ENCODE peak calls at places on chromosome 20, in ten cellular contexts. D, V, N, C, H, Y, B, W, Q and K are unnamed samples.

GRCh38 chr20:44198872-44199271 is 11.7 kb downstream of the OSER1 start:
- DNase-seq in D (no peak), V (no peak), N (no peak), C (no peak), H (no peak), Y (no peak), B (no peak), W (no peak), Q (no peak), K (no peak)

GRCh38 chr20:62913043-62913630 is 13.2 kb downstream of the DIDO1 start:
- DNase-seq in D (no peak), V (no peak), N (no peak), C (no peak), H (no peak), Y (no peak), B (no peak), W (no peak), Q (no peak), K (no peak)

GRCh38 chr20:58447733-58448391 is 58.8 kb downstream of the VAPB start:
- DNase-seq in D (peak), V (no peak), N (no peak), C (no peak), H (no peak), Y (peak), B (peak), W (peak), Q (peak), K (no peak)

GRCh38 chr20:63032861-63033634 is 26.3 kb upstream of the BHLHE23 start:
- DNase-seq in D (no peak), V (peak), N (peak), C (peak), H (no peak), Y (no peak), B (no peak), W (no peak), Q (no peak), K (peak)

GRCh38 chr20:63612276-63612931 is 14.5 kb downstream of the GMEB2 start:
- DNase-seq in D (peak), V (no peak), N (no peak), C (no peak), H (no peak), Y (no peak), B (no peak), W (no peak), Q (no peak), K (peak)

GRCh38 chr20:32624687-32625345 is 39.7 kb upstream of the NOL4L start:
- DNase-seq in D (no peak), V (no peak), N (no peak), C (no peak), H (no peak), Y (no peak), B (no peak), W (no peak), Q (no peak), K (no peak)

GRCh38 chr20:4153251-4153650 is 137.9 kb upstream of the RNF24 start:
- DNase-seq in D (no peak), V (peak), N (no peak), C (no peak), H (no peak), Y (no peak), B (no peak), W (no peak), Q (peak), K (peak)

GRCh38 chr20:4041748-4042411 is 26.5 kb upstream of the RNF24 start:
- DNase-seq in D (peak), V (peak), N (peak), C (peak), H (peak), Y (peak), B (no peak), W (peak), Q (peak), K (no peak)

GRCh38 chr20:62696999-62697398 is 11.6 kb upstream of the NTSR1 start:
- DNase-seq in D (no peak), V (no peak), N (no peak), C (no peak), H (no peak), Y (no peak), B (no peak), W (no peak), Q (no peak), K (no peak)

GRCh38 chr20:10521068-10521834 is 86.1 kb downstream of the SLX4IP start:
- DNase-seq in D (peak), V (no peak), N (no peak), C (no peak), H (no peak), Y (peak), B (peak), W (peak), Q (no peak), K (no peak)

GRCh38 chr20:9253140-9253539 is 184.3 kb downstream of the PLCB4 start:
- DNase-seq in D (no peak), V (no peak), N (no peak), C (no peak), H (no peak), Y (no peak), B (no peak), W (no peak), Q (no peak), K (no peak)

GRCh38 chr20:32482251-32483220 is 102.6 kb downstream of the NOL4L start:
- DNase-seq in D (peak), V (peak), N (peak), C (peak), H (no peak), Y (no peak), B (no peak), W (peak), Q (peak), K (peak)

GRCh38 chr20:12966468-12967085 is 42.2 kb upstream of the SPTLC3 start:
- DNase-seq in D (no peak), V (no peak), N (no peak), C (no peak), H (no peak), Y (peak), B (peak), W (peak), Q (no peak), K (no peak)

GRCh38 chr20:35595456-35595855 is 20.2 kb upstream of the SPAG4 start:
- DNase-seq in D (no peak), V (no peak), N (no peak), C (peak), H (no peak), Y (no peak), B (no peak), W (no peak), Q (no peak), K (peak)

GRCh38 chr20:38165089-38165965 is at the start of gene TGM2:
- DNase-seq in D (peak), V (peak), N (no peak), C (peak), H (no peak), Y (peak), B (peak), W (peak), Q (peak), K (peak)

GRCh38 chr20:41734506-41734945 is 116.3 kb upstream of the CHD6 start:
- DNase-seq in D (peak), V (no peak), N (no peak), C (peak), H (no peak), Y (peak), B (peak), W (peak), Q (peak), K (no peak)

GRCh38 chr20:16394784-16395183 is 178.5 kb downstream of the KIF16B start:
- DNase-seq in D (no peak), V (no peak), N (no peak), C (no peak), H (no peak), Y (no peak), B (no peak), W (no peak), Q (no peak), K (no peak)

GRCh38 chr20:46708172-46708860 is 1.1 kb upstream of the SLC2A10 start:
- DNase-seq in D (no peak), V (no peak), N (no peak), C (no peak), H (no peak), Y (no peak), B (peak), W (no peak), Q (peak), K (no peak)
- TF ChIP-seq CTCF in D (no peak), V (no peak), N (no peak), C (no peak), H (no peak), Y (no peak), B (peak), W (peak), Q (peak), K (no peak)

GRCh38 chr20:1462834-1463233 is 3.8 kb downstream of the NSFL1C start:
- DNase-seq in D (no peak), V (no peak), N (no peak), C (no peak), H (no peak), Y (no peak), B (no peak), W (no peak), Q (no peak), K (no peak)
- TF ChIP-seq POLR2A in D (no peak), V (no peak), N (no peak), C (no peak), H (no peak), Y (no peak), B (no peak), W (no peak), Q (no peak), K (no peak)

DNA sequence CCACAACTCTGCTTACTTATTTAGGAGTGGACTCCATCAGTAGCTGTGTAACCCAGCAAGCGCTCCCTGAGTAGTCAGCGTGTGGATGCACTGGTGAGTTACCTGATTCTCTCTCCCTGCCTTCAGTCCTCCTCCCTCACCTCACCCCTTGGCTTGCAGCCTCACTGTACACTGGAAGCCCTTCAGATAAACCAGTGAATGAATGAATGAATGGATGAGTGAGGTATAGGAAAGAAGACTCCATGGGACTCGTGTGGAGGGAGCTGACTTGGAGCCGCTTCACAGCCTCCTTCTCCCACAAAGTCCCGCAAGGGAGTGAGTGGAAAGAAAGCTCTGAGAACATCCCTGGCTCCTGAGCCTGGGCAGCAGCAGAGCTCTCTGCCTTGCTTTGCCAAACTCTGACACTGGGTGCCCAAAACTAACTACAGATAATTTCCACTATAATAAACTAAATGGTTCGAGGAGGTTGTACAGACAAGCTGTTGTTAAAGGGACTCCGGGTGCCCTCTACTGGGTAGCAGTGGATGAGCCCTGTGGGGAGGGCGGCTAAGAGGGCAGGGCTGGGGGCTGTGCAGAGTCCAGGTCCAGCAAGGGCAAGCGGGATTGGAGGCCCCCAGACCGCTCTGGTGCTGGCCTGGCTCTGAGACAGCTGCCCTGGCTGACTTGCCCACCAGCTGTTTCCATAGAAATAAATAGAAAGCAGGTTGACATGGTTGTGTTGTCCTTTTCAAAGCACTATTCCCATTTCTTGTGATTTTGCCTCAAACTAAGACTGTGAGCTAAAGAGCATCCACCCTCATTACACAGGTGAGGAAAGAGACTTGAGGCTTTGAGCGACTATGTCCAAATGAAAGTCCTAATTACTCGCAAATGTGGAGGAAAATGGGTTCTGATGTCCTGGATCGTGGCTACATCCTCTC is 167.7 kb upstream of the CST7 start:
- DNase-seq in D (peak), V (no peak), N (peak), C (no peak), H (no peak), Y (peak), B (peak), W (no peak), Q (no peak), K (peak)
- TF ChIP-seq CTCF in D (no peak), V (no peak), N (no peak), C (peak), H (peak), Y (peak), B (peak), W (no peak), Q (peak), K (no peak)

GRCh38 chr20:37095609-37096414 is at the start of gene RBL1:
- DNase-seq in D (peak), V (peak), N (peak), C (peak), H (peak), Y (peak), B (peak), W (peak), Q (peak), K (peak)
- TF ChIP-seq POLR2A in D (no peak), V (no peak), N (no peak), C (no peak), H (no peak), Y (no peak), B (peak), W (peak), Q (no peak), K (no peak)

GRCh38 chr20:8082999-8083398 is 49.1 kb upstream of the PLCB1 start:
- DNase-seq in D (peak), V (no peak), N (no peak), C (no peak), H (no peak), Y (peak), B (no peak), W (no peak), Q (no peak), K (no peak)

GRCh38 chr20:8076505-8077498 is 55.3 kb upstream of the PLCB1 start:
- DNase-seq in D (peak), V (no peak), N (no peak), C (no peak), H (no peak), Y (peak), B (no peak), W (no peak), Q (peak), K (no peak)

GRCh38 chr20:8079976-8080375 is 52.1 kb upstream of the PLCB1 start:
- DNase-seq in D (no peak), V (no peak), N (no peak), C (no peak), H (no peak), Y (no peak), B (no peak), W (no peak), Q (no peak), K (no peak)

GRCh38 chr20:8078528-8078914 is 53.5 kb upstream of the PLCB1 start:
- DNase-seq in D (no peak), V (no peak), N (no peak), C (no peak), H (no peak), Y (no peak), B (no peak), W (peak), Q (no peak), K (no peak)

DNA sequence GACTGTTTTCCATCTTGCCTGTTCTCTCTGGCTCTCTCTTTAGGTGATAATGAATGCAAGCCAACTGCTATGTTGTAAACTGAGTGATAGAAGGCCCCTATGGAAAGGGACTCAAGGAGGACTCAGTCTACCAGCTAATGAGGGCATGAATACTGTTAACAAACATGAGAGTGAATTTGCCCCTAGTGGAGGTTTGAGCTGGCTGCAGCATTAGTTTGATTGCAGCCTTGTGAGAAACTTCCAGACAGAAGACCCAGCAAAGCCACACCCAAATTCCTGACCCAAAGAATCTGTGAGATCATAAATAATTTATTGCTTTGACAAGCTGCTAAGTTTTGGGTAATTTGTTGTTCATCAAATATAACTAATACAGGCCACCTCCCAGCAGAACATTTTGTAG is 50.0 kb upstream of the PLCB1 start:
- DNase-seq in D (no peak), V (no peak), N (no peak), C (no peak), H (no peak), Y (no peak), B (peak), W (no peak), Q (no peak), K (no peak)
- TF ChIP-seq CTCF in D (no peak), V (no peak), N (no peak), C (no peak), H (no peak), Y (peak), B (no peak), W (peak), Q (no peak), K (no peak)

DNA sequence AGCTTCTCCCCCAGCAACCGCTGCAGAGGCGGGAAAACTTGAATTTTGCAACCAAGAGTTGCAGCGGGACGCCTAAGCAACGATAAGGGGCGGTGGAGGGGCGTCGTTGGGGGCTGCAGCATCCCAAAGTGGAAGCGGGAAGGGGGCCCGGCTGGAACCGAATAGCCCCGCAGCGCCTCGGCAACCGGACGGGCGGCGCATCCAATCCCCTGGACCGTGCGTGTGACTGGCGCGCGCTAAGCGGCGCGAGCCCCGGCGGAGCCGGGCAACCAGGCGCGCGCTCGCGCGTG is 670 bp upstream of the PARD6B start:
- DNase-seq in D (no peak), V (no peak), N (no peak), C (no peak), H (no peak), Y (no peak), B (no peak), W (no peak), Q (no peak), K (no peak)
- TF ChIP-seq POLR2A in D (no peak), V (no peak), N (no peak), C (peak), H (peak), Y (no peak), B (no peak), W (no peak), Q (no peak), K (no peak)

GRCh38 chr20:51810155-51811039 is 8.1 kb upstream of the SALL4 start:
- DNase-seq in D (no peak), V (no peak), N (no peak), C (no peak), H (no peak), Y (no peak), B (peak), W (no peak), Q (no peak), K (no peak)
- TF ChIP-seq CTCF in D (no peak), V (no peak), N (no peak), C (no peak), H (no peak), Y (no peak), B (peak), W (no peak), Q (no peak), K (no peak)

DNA sequence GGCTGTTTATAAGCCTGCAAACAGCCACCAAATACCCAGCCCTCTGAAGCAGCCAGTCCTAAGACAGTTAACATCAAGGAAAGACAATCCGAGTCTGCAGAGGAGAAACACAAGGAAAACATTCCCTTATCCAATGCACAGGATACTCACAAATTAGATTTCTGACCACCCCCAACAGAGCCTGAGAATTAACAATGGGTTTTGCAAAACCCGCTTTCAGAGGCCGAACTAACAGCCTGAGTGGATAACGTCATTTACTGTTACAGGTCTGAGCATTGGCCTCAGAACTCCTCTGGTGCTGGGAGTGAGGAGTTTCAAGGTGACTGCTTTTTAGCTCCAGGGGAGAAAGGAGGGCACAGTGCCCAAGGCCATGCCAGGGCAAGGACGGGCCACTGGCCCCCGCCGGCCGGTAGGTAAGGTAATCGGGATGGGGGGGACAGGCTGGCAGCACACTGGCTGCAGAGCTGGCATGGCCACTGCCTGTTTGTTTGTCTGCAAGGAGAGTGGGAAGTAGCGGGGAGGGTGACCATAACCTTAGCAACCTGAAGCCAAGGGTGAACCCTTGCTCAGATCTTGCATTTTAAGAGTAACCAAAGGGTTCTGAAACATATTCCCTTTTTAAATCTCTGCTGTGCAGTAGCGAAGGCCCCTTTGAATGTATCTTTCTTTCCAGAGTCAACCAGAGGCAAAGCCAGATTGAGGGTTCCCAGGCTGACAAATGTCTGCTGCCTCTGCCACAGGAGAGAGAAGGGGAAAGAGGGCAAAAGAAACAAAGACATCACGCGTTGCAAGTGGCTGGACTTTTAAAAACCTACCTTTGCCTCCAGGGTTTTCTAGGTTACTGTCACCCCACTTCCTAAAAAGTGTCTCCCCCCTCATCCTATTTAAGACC is 3.9 kb downstream of the ZMYND8 start:
- DNase-seq in D (peak), V (peak), N (no peak), C (peak), H (no peak), Y (no peak), B (no peak), W (peak), Q (peak), K (peak)
- TF ChIP-seq POLR2A in D (no peak), V (no peak), N (no peak), C (peak), H (no peak), Y (no peak), B (no peak), W (peak), Q (no peak), K (no peak)

GRCh38 chr20:6122873-6123649 is at the start of gene FERMT1:
- DNase-seq in D (peak), V (peak), N (peak), C (peak), H (no peak), Y (peak), B (peak), W (peak), Q (peak), K (no peak)
- TF ChIP-seq CTCF in D (peak), V (no peak), N (no peak), C (no peak), H (no peak), Y (no peak), B (peak), W (peak), Q (no peak), K (no peak)

GRCh38 chr20:57395111-57395959 is 4.1 kb downstream of the RBM38 start:
- DNase-seq in D (peak), V (peak), N (no peak), C (peak), H (peak), Y (peak), B (no peak), W (peak), Q (peak), K (peak)
- TF ChIP-seq POLR2A in D (no peak), V (no peak), N (no peak), C (no peak), H (no peak), Y (no peak), B (no peak), W (no peak), Q (no peak), K (no peak)